ENCODE peak calls at places on chromosomes 12 and 14, in six cellular contexts. G is tibial artery, C is psoas muscle, O is MM.1S, D is stomach, L is left ventricle myocardium inferior. K is an unnamed sample. For H3K9me3, the result is how much of the 10 kb centered on the place peaks cover.

GRCh38 chr14:93049867-93050331 is 65.8 kb downstream of the ITPK1 start:
- DNase-seq in C (no peak), D (peak), O (no peak), G (no peak), L (peak), K (no peak)

GRCh38 chr12:55815473-55815872 is 2.1 kb downstream of the SARNP start:
- DNase-seq in C (no peak), L (no peak), O (no peak), D (no peak), G (no peak), K (no peak)

GRCh38 chr12:3998397-3998796 is 125.2 kb upstream of the PARP11 start:
- DNase-seq in L (no peak), C (no peak), D (no peak), G (no peak), O (no peak), K (no peak)

GRCh38 chr14:61927015-61927414 is 164.8 kb downstream of the SNAPC1 start:
- DNase-seq in O (no peak), L (no peak), D (no peak), G (no peak), C (no peak), K (no peak)

GRCh38 chr12:101838628-101839323 is 8.0 kb upstream of the GNPTAB start:
- DNase-seq in C (no peak), O (peak), L (no peak), G (no peak), D (no peak), K (no peak)

GRCh38 chr14:89853976-89854693 is 100.4 kb downstream of the EFCAB11 start:
- DNase-seq in C (no peak), L (no peak), O (no peak), D (no peak), G (no peak), K (no peak)

GRCh38 chr12:26126340-26127284 is 1.8 kb upstream of the BHLHE41 start:
- DNase-seq in C (peak), D (peak), G (peak), O (peak), L (peak), K (no peak)

GRCh38 chr12:94941440-94941862 is 62.0 kb downstream of the NDUFA12 start:
- DNase-seq in C (peak), G (peak), D (no peak), L (peak), O (no peak), K (peak)

GRCh38 chr12:62301080-62301798 is 41.0 kb downstream of the USP15 start:
- DNase-seq in O (no peak), D (no peak), G (no peak), C (no peak), L (no peak), K (no peak)
- H3K9me3 ChIP-seq in O (under half), D (under half), G (under half), C (under half), L (under half), K (under half)

GRCh38 chr12:131385313-131386166 is 325.4 kb upstream of the SFSWAP start:
- DNase-seq in C (no peak), D (no peak), L (no peak), O (no peak), G (no peak), K (no peak)
- H3K9me3 ChIP-seq in C (under half), D (under half), L (under half), O (under half), G (under half), K (under half)

GRCh38 chr14:82533351-82533750 is 999.7 kb upstream of the SEL1L start:
- DNase-seq in C (no peak), G (no peak), L (no peak), O (no peak), D (no peak), K (no peak)

DNA sequence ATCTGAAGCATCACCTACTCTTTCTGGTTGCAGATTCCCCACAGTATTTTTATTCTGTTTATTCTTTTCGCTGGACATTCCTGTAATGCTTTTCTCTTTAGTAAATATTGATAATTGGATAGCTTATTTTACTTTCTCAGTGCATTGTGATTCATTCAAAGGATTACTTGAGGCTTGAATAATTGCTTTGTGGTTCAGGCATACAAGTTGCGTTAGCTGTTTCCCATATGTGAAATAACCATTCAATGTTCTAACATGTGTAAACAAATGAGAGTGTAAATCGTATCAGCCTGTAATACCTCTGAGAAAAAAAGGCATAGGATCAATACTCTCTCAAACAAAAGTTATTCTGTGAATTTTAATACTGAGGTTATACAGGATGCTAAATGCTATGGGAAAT is 1004.2 kb upstream of the SEL1L start:
- DNase-seq in C (no peak), D (no peak), L (no peak), O (no peak), G (no peak), K (no peak)
- H3K9me3 ChIP-seq in C (under half), D (under half), L (under half), O (under half), G (under half), K (under half)

DNA sequence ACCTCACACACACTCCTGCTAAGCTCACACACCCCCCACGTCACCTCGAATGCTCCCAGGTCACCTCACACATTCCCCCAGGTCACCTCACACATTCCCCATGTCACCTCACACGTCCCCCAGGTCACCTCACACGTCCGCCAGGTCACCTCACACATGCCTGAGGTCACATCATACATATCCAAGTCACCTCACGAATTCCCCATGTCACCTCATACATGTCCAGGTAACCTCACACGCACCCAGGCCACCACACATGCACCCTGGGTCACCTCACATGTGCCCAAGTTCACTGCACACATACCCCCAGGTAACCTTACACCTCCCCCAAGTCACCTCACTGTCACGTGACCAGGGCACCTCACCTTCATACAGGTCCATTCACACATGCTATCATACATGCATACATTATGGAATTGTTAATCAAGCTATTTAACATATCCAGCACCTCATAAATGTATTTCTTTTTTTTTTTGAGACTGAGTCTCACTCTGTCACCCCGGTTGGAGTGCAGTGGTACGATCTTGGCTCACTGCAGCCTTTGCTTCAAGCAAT is 640.3 kb downstream of the TMEM121 start:
- DNase-seq in G (no peak), L (no peak), O (no peak), D (no peak), C (no peak), K (no peak)
- H3K9me3 ChIP-seq in G (under half), L (under half), O (under half), D (under half), C (under half), K (under half)

DNA sequence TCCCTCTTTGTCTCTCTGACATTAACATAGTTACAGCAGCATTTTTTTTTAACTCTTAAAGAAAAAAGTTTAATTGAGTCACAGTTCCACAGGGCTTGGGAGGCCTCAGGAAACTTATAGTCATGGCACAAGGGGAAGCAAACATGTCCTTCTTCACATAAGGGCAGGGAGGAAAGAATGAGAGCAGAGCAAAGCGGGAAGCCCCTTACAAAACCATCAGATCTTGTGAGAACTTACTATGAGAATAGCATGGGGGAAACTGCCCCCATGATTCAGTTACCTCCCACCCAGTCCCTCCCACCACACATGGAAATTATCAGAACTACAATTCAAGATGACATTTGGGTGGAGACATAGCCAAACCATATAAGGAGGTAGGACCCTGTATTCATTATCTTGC is 96.2 kb downstream of the PLBD1 start:
- DNase-seq in L (no peak), G (no peak), D (no peak), C (no peak), O (no peak), K (no peak)
- H3K9me3 ChIP-seq in L (half or more), G (under half), D (half or more), C (under half), O (under half), K (under half)

GRCh38 chr12:104799458-104799857 is 158.6 kb downstream of the SLC41A2 start:
- DNase-seq in C (no peak), O (no peak), D (no peak), G (no peak), L (no peak), K (no peak)
- H3K9me3 ChIP-seq in C (under half), O (under half), D (under half), G (under half), L (under half), K (under half)

GRCh38 chr12:133083345-133083744 is 2.6 kb downstream of the ZNF140 start:
- DNase-seq in C (no peak), L (no peak), O (no peak), G (no peak), D (no peak), K (no peak)
- H3K9me3 ChIP-seq in C (half or more), L (half or more), O (under half), G (under half), D (half or more), K (under half)

DNA sequence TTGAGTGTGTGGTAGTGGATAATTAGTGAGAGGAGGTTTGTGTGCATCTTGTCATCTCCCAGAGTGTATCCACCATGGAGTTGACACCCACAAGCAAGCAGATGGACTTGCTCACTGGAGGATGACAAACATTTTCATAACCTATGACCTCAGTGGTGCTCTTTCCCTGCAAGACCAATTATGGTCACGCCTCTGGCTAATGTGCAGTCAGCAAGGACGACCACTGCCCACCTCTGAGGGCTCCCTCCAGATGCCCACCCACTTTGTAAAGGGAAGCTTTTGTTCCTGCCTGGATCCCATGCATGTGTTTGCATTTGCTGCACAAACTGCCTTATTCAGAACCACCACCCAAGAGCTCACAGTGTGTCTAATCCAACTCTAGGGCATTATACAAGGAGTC is 982.8 kb downstream of the TMEM121 start:
- DNase-seq in C (no peak), G (no peak), O (no peak), L (no peak), D (no peak), K (no peak)
- H3K9me3 ChIP-seq in C (under half), G (under half), O (under half), L (under half), D (under half), K (under half)

GRCh38 chr12:129110575-129110974 is 257.3 kb downstream of the GLT1D1 start:
- DNase-seq in O (no peak), L (no peak), G (no peak), D (no peak), C (no peak), K (no peak)

GRCh38 chr12:129106772-129107171 is 253.5 kb downstream of the GLT1D1 start:
- DNase-seq in C (no peak), O (no peak), L (no peak), D (no peak), G (no peak), K (no peak)

GRCh38 chr12:129109174-129110001 is 256.1 kb downstream of the GLT1D1 start:
- DNase-seq in O (no peak), C (no peak), L (no peak), D (no peak), G (no peak), K (no peak)
- H3K9me3 ChIP-seq in O (under half), C (under half), L (under half), D (under half), G (under half), K (under half)

K was measured in T-helper 17 cell.